ENCODE peak calls at places on chromosomes 2 and 18, in six cellular contexts. E is Peyer's patch, F is tibial artery, M is iPS DF 6.9, Y is psoas muscle, U is PC-9. Q is an unnamed sample.

GRCh38 chr18:61727241-61727640 is 165.6 kb downstream of the RNF152 start:
- DNase-seq in E (no peak), F (no peak), M (no peak), Y (no peak), U (no peak), Q (no peak)

GRCh38 chr2:200506679-200507078 is 3.2 kb downstream of the KCTD18 start:
- DNase-seq in E (no peak), F (no peak), M (no peak), Y (no peak), U (no peak), Q (no peak)

GRCh38 chr2:18149660-18150246 is 271.3 kb downstream of the KCNS3 start:
- DNase-seq in E (no peak), F (no peak), M (no peak), Y (no peak), U (no peak), Q (no peak)

GRCh38 chr2:15943914-15944313 is 3.6 kb downstream of the MYCN start:
- DNase-seq in E (no peak), F (no peak), M (no peak), Y (no peak), U (no peak), Q (no peak)

GRCh38 chr2:121202541-121203310 is 82.3 kb downstream of the TFCP2L1 start:
- DNase-seq in E (peak; percentile 78), F (no peak), M (no peak), Y (no peak), U (no peak), Q (no peak)

GRCh38 chr2:218860950-218861381 is 1.4 kb downstream of the WNT6 start:
- DNase-seq in E (no peak), F (no peak), M (peak; percentile 76), Y (peak; percentile 41), U (no peak), Q (peak; percentile 62)

GRCh38 chr2:64793701-64794100 is 140.0 kb upstream of the SERTAD2 start:
- DNase-seq in E (no peak), F (no peak), M (no peak), Y (no peak), U (no peak), Q (no peak)

GRCh38 chr18:78622251-78622953 is 357.2 kb upstream of the SALL3 start:
- DNase-seq in E (peak; percentile 24), F (no peak), M (no peak), Y (no peak), U (no peak), Q (no peak)

GRCh38 chr18:9104244-9104901 is 1.9 kb downstream of the NDUFV2 start:
- DNase-seq in E (no peak), F (no peak), M (no peak), Y (no peak), U (no peak), Q (no peak)

GRCh38 chr2:47783491-47784330 is 766 bp downstream of the MSH6 start:
- DNase-seq in E (peak; percentile 78), F (peak; percentile 44), M (peak; percentile 43), Y (peak; percentile 59), U (peak; percentile 79), Q (peak; percentile 85)

GRCh38 chr2:164692114-164692513 is 70.8 kb upstream of the GRB14 start:
- DNase-seq in E (no peak), F (no peak), M (no peak), Y (no peak), U (no peak), Q (no peak)

GRCh38 chr2:192809173-192809572 is 614.4 kb upstream of the TMEFF2 start:
- DNase-seq in E (no peak), F (no peak), M (no peak), Y (no peak), U (no peak), Q (no peak)

GRCh38 chr2:151886235-151886634 is 58.0 kb upstream of the ARL5A start:
- DNase-seq in E (no peak), F (no peak), M (no peak), Y (no peak), U (no peak), Q (no peak)

GRCh38 chr2:174931724-174932123 is 73.5 kb downstream of the CHN1 start:
- DNase-seq in E (no peak), F (no peak), M (no peak), Y (no peak), U (no peak), Q (no peak)

GRCh38 chr2:8679827-8680731 is 1.8 kb upstream of the ID2 start:
- DNase-seq in E (peak; percentile 86), F (peak; percentile 58), M (no peak), Y (no peak), U (no peak), Q (no peak)

GRCh38 chr2:127411609-127412370 is 6.4 kb upstream of the PROC start:
- DNase-seq in E (no peak), F (no peak), M (no peak), Y (no peak), U (no peak), Q (no peak)

GRCh38 chr18:2547477-2548087 is 23.7 kb downstream of the METTL4 start:
- DNase-seq in E (no peak), F (no peak), M (no peak), Y (no peak), U (no peak), Q (no peak)

GRCh38 chr2:215527738-215528137 is 91.9 kb upstream of the FN1 start:
- DNase-seq in E (no peak), F (no peak), M (no peak), Y (no peak), U (no peak), Q (no peak)

GRCh38 chr18:46946656-46947282 is 29.4 kb downstream of the KATNAL2 start:
- DNase-seq in E (peak; percentile 72), F (peak; percentile 72), M (peak; percentile 74), Y (peak; percentile 81), U (peak; percentile 68), Q (peak; percentile 81)

GRCh38 chr2:73970850-73971471 is 13.7 kb upstream of the TET3 start:
- DNase-seq in E (peak; percentile 77), F (peak; percentile 74), M (no peak), Y (peak; percentile 74), U (no peak), Q (no peak)

GRCh38 chr18:78238404-78239089 is 741.1 kb upstream of the SALL3 start:
- DNase-seq in E (no peak), F (no peak), M (no peak), Y (no peak), U (no peak), Q (no peak)

GRCh38 chr2:174750923-174751441 is 13.3 kb downstream of the CHRNA1 start:
- DNase-seq in E (no peak), F (no peak), M (no peak), Y (no peak), U (no peak), Q (no peak)

DNA sequence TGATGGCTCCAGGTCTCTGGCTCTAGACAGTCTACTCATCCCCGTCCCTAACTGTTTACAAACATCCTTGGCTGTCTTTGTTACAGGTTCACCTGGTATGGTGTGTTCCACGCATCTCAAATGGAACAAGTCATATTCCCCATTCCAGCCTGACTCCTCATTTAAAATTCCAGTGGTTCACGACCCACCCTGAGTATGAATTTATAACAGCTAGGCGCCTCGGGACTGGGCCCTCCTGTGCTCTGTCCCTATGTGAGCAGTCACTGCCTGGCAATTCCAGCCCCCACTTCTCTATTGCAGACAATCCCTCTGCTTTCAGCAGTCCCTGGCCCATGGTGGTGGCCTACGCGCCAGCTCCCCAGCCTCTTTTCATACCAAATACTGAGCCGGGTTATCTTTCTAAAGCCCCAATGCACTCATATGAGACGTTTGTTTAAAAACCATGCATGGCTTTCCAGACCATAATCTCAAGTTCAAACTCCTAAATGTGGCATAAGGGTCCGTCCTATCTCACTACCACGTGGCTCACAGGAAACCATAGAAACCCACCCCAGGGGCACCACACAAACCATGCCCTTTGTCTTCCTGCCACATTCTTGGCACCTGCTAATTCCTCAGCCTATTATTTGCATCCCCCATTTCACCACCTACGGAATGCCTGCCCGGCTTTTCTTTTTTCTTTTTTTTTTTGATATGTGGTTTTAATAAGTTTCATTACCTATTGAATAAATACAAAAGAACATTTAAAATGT is 1.6 kb downstream of the SERPINB8 start:
- DNase-seq in E (no peak), F (no peak), M (no peak), Y (no peak), U (no peak), Q (no peak)
- H3K27ac ChIP-seq in E (peak overlapping the region; percentile 99), F (peak overlapping the region; percentile 98), M (no peak overlapping the region), Y (peak overlapping the region; percentile 91), U (peak overlapping the region; percentile 97), Q (peak overlapping the region; percentile 100)

GRCh38 chr2:238846503-238847431 is 1.1 kb upstream of the TWIST2 start:
- DNase-seq in E (no peak), F (no peak), M (no peak), Y (peak; percentile 26), U (no peak), Q (no peak)
- H3K27ac ChIP-seq in E (peak overlapping the region; percentile 84), F (peak overlapping the region; percentile 83), M (no peak overlapping the region), Y (no peak overlapping the region), U (no peak overlapping the region), Q (peak overlapping the region; percentile 89)

DNA sequence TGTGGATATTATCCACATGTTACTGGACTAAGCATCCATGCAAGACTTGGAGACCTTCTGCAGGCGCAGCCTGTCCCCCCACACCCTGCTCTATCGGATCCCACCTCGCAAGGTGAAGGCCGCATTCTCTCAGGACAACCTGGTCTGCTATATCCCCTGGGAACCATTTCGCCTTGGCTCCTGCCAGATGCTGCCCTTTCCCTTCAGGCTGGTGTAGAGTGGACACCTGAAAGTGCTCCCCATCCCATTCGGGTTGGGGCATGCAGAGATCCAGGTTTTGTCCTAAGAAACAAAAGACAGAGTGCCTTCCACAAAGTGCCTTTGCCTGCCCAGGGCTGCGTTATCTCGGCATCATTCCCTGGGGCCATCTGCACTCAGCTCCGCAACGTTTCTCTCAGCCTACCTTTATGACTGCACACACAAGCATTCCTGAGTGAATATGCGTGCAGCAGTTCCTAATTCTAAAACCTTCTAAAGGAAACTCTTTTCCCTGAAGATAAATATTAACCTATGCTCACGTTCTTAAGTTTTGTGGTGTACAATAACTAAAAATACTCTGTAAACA is 20.5 kb downstream of the FHL2 start:
- DNase-seq in E (no peak), F (no peak), M (no peak), Y (no peak), U (no peak), Q (peak; percentile 27)
- H3K27ac ChIP-seq in E (no peak overlapping the region), F (no peak overlapping the region), M (no peak overlapping the region), Y (peak overlapping the region; percentile 84), U (no peak overlapping the region), Q (no peak overlapping the region)

GRCh38 chr18:49621301-49621700 is 59.4 kb downstream of the LIPG start:
- DNase-seq in E (no peak), F (no peak), M (no peak), Y (no peak), U (no peak), Q (no peak)

GRCh38 chr18:49618741-49619392 is 57.0 kb downstream of the LIPG start:
- DNase-seq in E (peak; percentile 62), F (no peak), M (no peak), Y (no peak), U (no peak), Q (no peak)

GRCh38 chr18:49617846-49618245 is 56.0 kb downstream of the LIPG start:
- DNase-seq in E (no peak), F (no peak), M (no peak), Y (no peak), U (no peak), Q (no peak)

GRCh38 chr18:49621851-49622351 is 60.0 kb downstream of the LIPG start:
- DNase-seq in E (no peak), F (no peak), M (no peak), Y (no peak), U (no peak), Q (no peak)

DNA sequence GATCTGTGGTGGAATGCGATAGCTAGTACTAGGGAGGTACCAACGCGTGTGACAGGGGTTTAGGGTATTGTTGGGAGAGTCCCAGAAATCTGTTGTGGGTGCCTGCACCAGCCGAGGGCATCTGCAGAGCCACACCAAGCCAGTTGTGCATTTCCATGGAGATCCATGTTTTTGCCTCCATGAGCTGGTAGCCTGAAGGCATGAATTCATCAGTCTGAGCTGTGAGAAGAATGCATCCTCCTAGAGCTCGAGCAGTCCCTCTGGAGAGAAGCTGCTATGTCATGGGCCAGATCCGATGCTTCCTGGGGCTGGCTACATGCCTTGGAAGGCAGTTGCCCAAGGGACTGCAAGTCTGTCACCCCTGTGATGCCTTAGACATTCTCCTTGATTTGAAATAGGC is 57.9 kb downstream of the LIPG start:
- DNase-seq in E (no peak), F (no peak), M (no peak), Y (no peak), U (no peak), Q (no peak)
- H3K27ac ChIP-seq in E (no peak overlapping the region), F (no peak overlapping the region), M (no peak overlapping the region), Y (no peak overlapping the region), U (no peak overlapping the region), Q (no peak overlapping the region)